ENCODE peak calls at places on chromosomes 12 and 14, in eight cellular contexts. P, C, V, I, F, O, D and S are unnamed samples. For H3K4me1, the result is how much of the 10 kb centered on the place peaks cover.

GRCh38 chr12:48640854-48641253 is 41.2 kb downstream of the KANSL2 start:
- DNase-seq in C (no peak), D (no peak), P (no peak), V (no peak), F (no peak), I (no peak), O (no peak), S (no peak)

GRCh38 chr12:54047160-54047963 is 6.3 kb upstream of the HOXC4 start:
- DNase-seq in C (no peak), F (no peak), I (no peak), P (no peak), V (no peak), D (no peak), O (no peak), S (no peak)

GRCh38 chr12:31845613-31846321 is 113.4 kb upstream of the RESF1 start:
- DNase-seq in D (peak), P (no peak), O (no peak), I (peak), V (no peak), C (no peak), F (no peak), S (no peak)

GRCh38 chr12:124767075-124767821 is 96.4 kb downstream of the SCARB1 start:
- DNase-seq in C (peak), O (no peak), P (peak), I (peak), D (peak), F (peak), V (peak), S (peak)

GRCh38 chr14:93099187-93099586 is 16.5 kb downstream of the ITPK1 start:
- DNase-seq in F (no peak), P (no peak), C (no peak), I (no peak), V (no peak), O (no peak), D (no peak), S (no peak)

GRCh38 chr12:62910549-62911169 is 24.3 kb downstream of the PPM1H start:
- DNase-seq in P (no peak), V (no peak), D (no peak), F (no peak), I (no peak), C (peak), O (no peak), S (peak)

GRCh38 chr12:43957732-43958131 is 121.9 kb downstream of the TMEM117 start:
- DNase-seq in V (no peak), I (peak), F (no peak), O (no peak), P (peak), D (peak), C (no peak), S (no peak)

GRCh38 chr14:67524152-67524963 is 8.7 kb upstream of the PLEKHH1 start:
- DNase-seq in O (no peak), F (no peak), C (no peak), I (no peak), D (no peak), P (no peak), V (peak), S (no peak)

GRCh38 chr12:50056629-50056976 is 793 bp upstream of the ASIC1 start:
- DNase-seq in O (no peak), I (no peak), F (no peak), V (no peak), P (no peak), C (no peak), D (no peak), S (no peak)
- H3K4me3 ChIP-seq in O (peak), I (peak), F (no peak), V (no peak), P (no peak), C (peak), D (peak), S (peak)

GRCh38 chr12:106078358-106079025 is 60.3 kb downstream of the NUAK1 start:
- DNase-seq in I (peak), F (no peak), D (no peak), V (peak), P (peak), O (no peak), C (no peak), S (no peak)

GRCh38 chr12:106080786-106081185 is 58.0 kb downstream of the NUAK1 start:
- DNase-seq in O (no peak), I (no peak), C (no peak), P (no peak), F (no peak), V (no peak), D (no peak), S (no peak)

GRCh38 chr12:106081606-106082005 is 57.1 kb downstream of the NUAK1 start:
- DNase-seq in F (no peak), D (peak), O (no peak), C (no peak), P (no peak), I (no peak), V (no peak), S (no peak)

GRCh38 chr12:106079148-106079738 is 59.5 kb downstream of the NUAK1 start:
- DNase-seq in P (no peak), V (no peak), O (no peak), F (no peak), D (no peak), I (no peak), C (no peak), S (no peak)

DNA sequence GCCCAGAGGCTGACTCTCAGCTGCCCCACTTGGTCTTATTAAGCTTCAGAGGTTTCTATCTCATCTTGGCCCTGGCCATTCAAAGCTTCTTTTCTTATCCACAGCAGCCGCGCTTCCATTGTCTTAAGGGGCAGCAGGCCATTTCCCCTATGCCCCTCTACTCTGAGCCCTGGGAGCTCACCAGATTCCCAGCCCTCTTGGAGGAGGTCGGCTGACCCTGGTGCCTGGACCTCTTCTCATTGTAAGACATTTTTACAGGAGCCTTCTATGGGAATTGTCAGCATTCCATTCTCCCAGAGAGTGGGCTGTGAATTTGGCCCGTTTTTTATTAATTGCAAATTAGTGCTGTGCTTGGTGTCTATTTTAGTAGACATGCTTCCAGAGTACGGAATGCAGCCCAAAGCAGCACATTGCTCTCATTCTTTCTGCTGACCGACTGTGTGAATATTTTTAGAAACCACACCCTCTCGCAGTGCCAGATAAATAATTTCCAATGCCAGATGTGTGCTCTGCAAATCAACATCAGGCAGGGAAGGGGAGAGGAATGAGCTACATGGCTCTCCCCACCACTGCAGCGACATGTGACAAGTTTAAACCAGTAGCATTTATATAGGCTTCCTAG is 58.5 kb downstream of the NUAK1 start:
- DNase-seq in V (no peak), F (no peak), D (no peak), O (no peak), C (no peak), I (no peak), P (peak), S (no peak)
- H3K4me1 ChIP-seq in V (under half), F (under half), D (under half), O (under half), C (under half), I (half or more), P (under half), S (half or more)

GRCh38 chr14:104822821-104823615 is 22.1 kb downstream of the ZBTB42 start:
- DNase-seq in D (no peak), C (peak), P (no peak), F (peak), I (no peak), V (no peak), O (no peak), S (no peak)

GRCh38 chr14:104826858-104827172 is 25.9 kb downstream of the ZBTB42 start:
- DNase-seq in F (no peak), V (no peak), D (no peak), P (no peak), I (peak), O (no peak), C (no peak), S (no peak)

GRCh38 chr14:104826197-104826857 is 25.4 kb downstream of the ZBTB42 start:
- DNase-seq in O (no peak), I (peak), V (peak), F (peak), C (peak), D (peak), P (peak), S (peak)

GRCh38 chr14:104821971-104822608 is 21.2 kb downstream of the ZBTB42 start:
- DNase-seq in P (no peak), C (peak), F (peak), V (no peak), O (no peak), D (no peak), I (no peak), S (no peak)

DNA sequence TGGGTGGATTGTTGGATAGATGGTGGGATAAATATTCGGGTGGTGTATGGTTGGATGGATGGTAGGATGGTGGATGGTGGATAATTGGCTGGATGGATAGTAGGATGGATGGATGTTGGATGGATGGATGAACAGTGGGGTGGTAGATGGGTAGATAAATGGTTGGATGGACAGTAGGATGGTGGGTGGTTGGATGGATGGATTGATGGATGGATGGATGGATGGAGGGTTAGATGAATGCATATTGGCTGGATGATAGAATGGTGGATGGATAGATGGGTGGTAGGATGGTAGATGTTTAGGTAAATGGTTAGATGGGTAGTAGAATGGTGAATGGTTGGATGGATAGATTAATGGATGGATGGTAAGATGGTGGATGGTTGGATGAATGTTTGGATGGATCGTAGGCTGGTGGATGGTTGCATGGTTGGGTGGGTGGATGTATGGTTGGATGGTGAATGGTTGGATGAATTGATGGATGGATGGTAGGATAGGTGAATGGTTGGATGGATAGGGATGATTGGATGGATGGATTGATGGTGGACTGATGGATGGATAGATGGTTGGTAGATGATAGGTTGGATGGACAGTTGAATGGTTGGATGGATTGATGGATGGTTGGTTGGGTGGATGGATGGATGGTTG is 23.6 kb downstream of the ZBTB42 start:
- DNase-seq in O (no peak), F (no peak), C (no peak), I (no peak), D (no peak), V (no peak), P (no peak), S (no peak)
- TF ChIP-seq EP300 in O (no peak), F (no peak), C (no peak), I (no peak), D (no peak), V (no peak), P (no peak), S (no peak)

DNA sequence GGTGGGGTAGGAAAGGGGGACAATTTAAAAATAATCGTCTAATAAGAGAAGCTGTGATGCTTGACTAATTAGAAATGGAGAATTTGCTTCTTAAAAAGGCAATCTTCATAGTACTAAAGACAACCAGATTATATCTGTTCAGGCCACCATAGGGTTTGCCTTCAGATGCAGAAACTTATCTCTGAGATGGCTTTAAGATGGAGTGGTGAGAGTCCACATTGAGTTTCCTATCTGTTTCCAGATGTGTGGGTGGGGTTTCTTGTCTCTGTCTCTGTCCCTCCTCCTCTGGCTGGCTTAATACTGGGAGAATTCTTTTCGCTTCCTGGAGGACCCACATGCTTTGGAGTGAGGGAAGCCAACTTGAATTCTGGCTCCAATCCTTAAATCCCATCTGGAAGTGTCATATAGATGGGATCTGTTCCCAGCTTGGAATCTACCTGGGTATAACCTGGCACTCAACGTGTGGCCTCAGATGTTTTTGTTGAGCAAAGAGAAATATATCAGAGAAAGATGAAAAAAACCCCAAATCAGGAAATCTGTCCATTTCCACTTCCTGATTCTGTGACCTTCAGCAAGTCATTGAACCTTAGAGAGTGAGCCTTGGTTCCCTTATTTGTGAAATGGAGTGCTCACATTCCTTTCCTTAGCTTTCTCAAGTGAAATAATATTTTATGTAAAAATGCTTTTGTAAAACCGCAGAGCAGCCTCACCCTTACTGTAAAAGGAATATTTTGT is 66.4 kb downstream of the CHST11 start:
- DNase-seq in V (no peak), F (no peak), D (no peak), I (no peak), C (no peak), O (no peak), P (no peak), S (no peak)
- H3K4me3 ChIP-seq in V (no peak), F (no peak), D (no peak), I (no peak), C (no peak), O (no peak), P (no peak), S (no peak)